ENCODE peak calls at places on chromosome 11, in eight cellular contexts. O, E, N, C, F, M, I and Q are unnamed samples.

GRCh38 chr11:130070109-130070828 is 575 bp downstream of the APLP2 start:
- DNase-seq in O (peak), E (peak), N (peak), C (peak), F (no peak), M (no peak), I (peak), Q (peak)

GRCh38 chr11:94128171-94128745 is 383 bp upstream of the PANX1 start:
- DNase-seq in O (no peak), E (no peak), N (peak), C (no peak), F (peak), M (no peak), I (no peak), Q (peak)

GRCh38 chr11:86374121-86374520 is 566 bp upstream of the CCDC81 start:
- DNase-seq in O (no peak), E (no peak), N (no peak), C (no peak), F (no peak), M (no peak), I (no peak), Q (no peak)

GRCh38 chr11:312092-312816 is 1.6 kb upstream of the IFITM1 start:
- DNase-seq in O (no peak), E (peak), N (no peak), C (no peak), F (no peak), M (no peak), I (no peak), Q (no peak)

GRCh38 chr11:223921-224320 is 12.2 kb downstream of the SIRT3 start:
- DNase-seq in O (no peak), E (no peak), N (no peak), C (no peak), F (no peak), M (no peak), I (no peak), Q (peak)

GRCh38 chr11:20110908-20111669 is 49.2 kb downstream of the DBX1 start:
- DNase-seq in O (peak), E (no peak), N (peak), C (no peak), F (no peak), M (peak), I (peak), Q (no peak)

GRCh38 chr11:70631624-70632047 is 233.3 kb downstream of the CTTN start:
- DNase-seq in O (no peak), E (no peak), N (no peak), C (no peak), F (no peak), M (no peak), I (no peak), Q (no peak)

GRCh38 chr11:73184953-73185671 is 33.0 kb upstream of the P2RY2 start:
- DNase-seq in O (peak), E (peak), N (peak), C (peak), F (peak), M (peak), I (peak), Q (peak)

GRCh38 chr11:108340958-108341357 is 118.1 kb downstream of the ATM start:
- DNase-seq in O (no peak), E (no peak), N (no peak), C (no peak), F (no peak), M (peak), I (no peak), Q (no peak)

GRCh38 chr11:4041731-4042391 is 52.7 kb upstream of the RRM1 start:
- DNase-seq in O (no peak), E (peak), N (no peak), C (no peak), F (no peak), M (no peak), I (no peak), Q (no peak)

GRCh38 chr11:107928767-107929507 is 689 bp downstream of the RAB39A start:
- DNase-seq in O (peak), E (no peak), N (peak), C (no peak), F (peak), M (no peak), I (no peak), Q (peak)

GRCh38 chr11:68569357-68569756 is 108.8 kb downstream of the PPP6R3 start:
- DNase-seq in O (no peak), E (no peak), N (no peak), C (no peak), F (no peak), M (no peak), I (no peak), Q (no peak)

GRCh38 chr11:86469491-86470388 is 95.1 kb downstream of the CCDC81 start:
- DNase-seq in O (no peak), E (peak), N (no peak), C (no peak), F (no peak), M (no peak), I (peak), Q (peak)

GRCh38 chr11:75733346-75734107 is 15.9 kb downstream of the MOGAT2 start:
- DNase-seq in O (peak), E (no peak), N (no peak), C (no peak), F (no peak), M (no peak), I (no peak), Q (no peak)

GRCh38 chr11:9039194-9039593 is 35.4 kb upstream of the NRIP3 start:
- DNase-seq in O (no peak), E (no peak), N (no peak), C (no peak), F (no peak), M (peak), I (no peak), Q (no peak)

GRCh38 chr11:72524711-72525110 is 90.4 kb upstream of the CLPB start:
- DNase-seq in O (no peak), E (no peak), N (no peak), C (no peak), F (no peak), M (no peak), I (no peak), Q (no peak)

GRCh38 chr11:93117578-93117964 is 80.2 kb downstream of the SLC36A4 start:
- DNase-seq in O (no peak), E (no peak), N (no peak), C (no peak), F (no peak), M (no peak), I (no peak), Q (no peak)

GRCh38 chr11:73625690-73626318 is 20.6 kb upstream of the PLEKHB1 start:
- DNase-seq in O (peak), E (peak), N (peak), C (peak), F (peak), M (peak), I (peak), Q (peak)

GRCh38 chr11:117145393-117145761 is 1.3 kb downstream of the PAFAH1B2 start:
- DNase-seq in O (peak), E (no peak), N (peak), C (no peak), F (no peak), M (no peak), I (no peak), Q (no peak)

GRCh38 chr11:30313580-30313979 is 9.3 kb upstream of the ARL14EP start:
- DNase-seq in O (no peak), E (no peak), N (no peak), C (no peak), F (no peak), M (no peak), I (no peak), Q (no peak)

GRCh38 chr11:126054882-126055281 is 7.8 kb downstream of the CDON start:
- DNase-seq in O (no peak), E (no peak), N (no peak), C (no peak), F (no peak), M (no peak), I (no peak), Q (no peak)

GRCh38 chr11:105236631-105237030 is 97.1 kb upstream of the CARD18 start:
- DNase-seq in O (no peak), E (no peak), N (no peak), C (no peak), F (no peak), M (no peak), I (no peak), Q (no peak)

GRCh38 chr11:2590951-2591754 is 108.6 kb downstream of the KCNQ1OT1 start:
- DNase-seq in O (no peak), E (peak), N (no peak), C (no peak), F (no peak), M (no peak), I (peak), Q (peak)

GRCh38 chr11:117781650-117782049 is 15.4 kb downstream of the DSCAML1 start:
- DNase-seq in O (no peak), E (no peak), N (no peak), C (no peak), F (no peak), M (no peak), I (no peak), Q (no peak)

GRCh38 chr11:92540113-92540512 is 315.5 kb downstream of the FAT3 start:
- DNase-seq in O (no peak), E (no peak), N (no peak), C (no peak), F (no peak), M (no peak), I (no peak), Q (no peak)

GRCh38 chr11:48002565-48002964 is 22.2 kb downstream of the PTPRJ start:
- DNase-seq in O (no peak), E (no peak), N (peak), C (no peak), F (no peak), M (no peak), I (no peak), Q (no peak)
- H3K4me3 ChIP-seq in O (no peak), E (no peak), N (peak), C (peak), F (no peak), M (no peak), I (no peak), Q (no peak)

DNA sequence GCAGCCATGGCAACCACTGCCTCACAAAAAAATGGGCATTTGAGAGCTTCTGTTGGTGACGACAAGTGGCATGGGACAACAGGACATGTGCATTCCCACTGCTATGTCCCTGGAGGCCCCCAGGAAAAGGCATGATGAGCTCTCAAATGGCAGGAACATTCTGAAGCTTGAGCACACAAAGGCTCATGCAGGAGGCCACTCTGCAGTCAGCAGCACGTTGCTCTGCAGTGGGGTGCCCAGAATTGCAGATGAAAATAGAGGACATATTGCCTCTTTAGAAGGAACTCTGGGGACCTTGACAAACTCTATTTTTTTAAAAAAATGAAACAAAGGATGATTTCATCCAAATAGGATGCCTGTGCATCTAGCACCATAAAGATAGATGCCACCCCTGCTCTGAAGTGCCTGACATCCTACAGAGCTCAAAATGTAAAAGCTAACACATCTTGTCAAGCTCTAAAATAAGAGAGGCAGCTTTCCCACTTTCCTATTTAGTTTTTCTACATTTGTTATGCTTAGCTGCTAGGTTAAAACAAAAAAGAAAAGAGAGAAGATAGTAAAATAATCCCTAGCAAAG is 277.6 kb upstream of the ZC3H12C start:
- DNase-seq in O (no peak), E (no peak), N (no peak), C (no peak), F (no peak), M (no peak), I (no peak), Q (no peak)
- H3K27ac ChIP-seq in O (no peak), E (no peak), N (no peak), C (no peak), F (no peak), M (no peak), I (no peak), Q (no peak)

DNA sequence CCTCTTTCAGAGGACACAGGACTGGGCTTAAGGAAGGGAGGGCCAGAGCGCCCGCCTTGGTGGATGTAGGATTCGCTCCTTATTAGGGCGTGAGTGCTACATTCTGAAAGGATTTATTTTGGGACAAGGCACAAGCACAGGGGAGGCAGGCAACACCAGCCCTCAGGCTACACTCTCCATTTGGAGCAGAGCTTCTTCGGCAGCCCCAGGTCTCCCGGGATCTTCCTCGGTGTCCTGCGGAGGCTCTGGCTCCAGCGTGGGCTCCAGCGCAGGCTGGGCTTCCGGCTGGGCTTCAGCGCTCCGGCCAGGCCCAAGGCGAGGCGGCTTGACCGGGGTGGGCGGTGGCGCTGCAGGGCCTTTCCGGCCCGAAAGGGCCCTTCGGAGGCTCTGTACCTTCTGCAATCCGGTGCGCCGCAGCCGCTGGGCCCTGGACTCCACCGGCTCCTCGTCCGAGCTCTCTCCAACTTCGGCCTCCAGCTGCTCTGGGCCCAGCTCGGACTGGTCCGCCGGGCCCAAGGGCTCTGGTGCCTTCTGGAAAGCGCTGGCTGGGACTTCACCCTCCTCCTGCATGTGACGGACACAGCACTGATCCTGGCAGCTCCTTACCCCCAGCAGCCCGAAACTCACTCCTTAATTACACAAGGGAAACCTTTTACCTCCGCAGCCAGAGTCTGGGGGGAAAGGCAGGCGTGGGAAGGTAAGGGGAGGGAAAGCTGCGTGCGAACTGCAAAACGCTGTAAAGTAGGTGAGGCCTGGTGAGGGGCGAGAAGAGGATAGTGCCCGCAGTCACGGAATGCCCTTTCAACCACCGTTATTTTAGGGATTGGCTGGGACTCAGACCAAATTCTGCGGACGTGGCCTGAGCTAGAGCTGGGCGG is 1.1 kb downstream of the CAVIN3 start:
- DNase-seq in O (peak), E (peak), N (no peak), C (no peak), F (peak), M (no peak), I (peak), Q (peak)
- TF ChIP-seq CTCF in O (peak), E (no peak), N (no peak), C (no peak), F (no peak), M (no peak), I (no peak), Q (no peak)

GRCh38 chr11:45091563-45092392 is 54.7 kb upstream of the PRDM11 start:
- DNase-seq in O (peak), E (no peak), N (no peak), C (no peak), F (no peak), M (no peak), I (no peak), Q (no peak)
- H3K4me3 ChIP-seq in O (no peak), E (no peak), N (no peak), C (no peak), F (no peak), M (no peak), I (no peak), Q (no peak)

DNA sequence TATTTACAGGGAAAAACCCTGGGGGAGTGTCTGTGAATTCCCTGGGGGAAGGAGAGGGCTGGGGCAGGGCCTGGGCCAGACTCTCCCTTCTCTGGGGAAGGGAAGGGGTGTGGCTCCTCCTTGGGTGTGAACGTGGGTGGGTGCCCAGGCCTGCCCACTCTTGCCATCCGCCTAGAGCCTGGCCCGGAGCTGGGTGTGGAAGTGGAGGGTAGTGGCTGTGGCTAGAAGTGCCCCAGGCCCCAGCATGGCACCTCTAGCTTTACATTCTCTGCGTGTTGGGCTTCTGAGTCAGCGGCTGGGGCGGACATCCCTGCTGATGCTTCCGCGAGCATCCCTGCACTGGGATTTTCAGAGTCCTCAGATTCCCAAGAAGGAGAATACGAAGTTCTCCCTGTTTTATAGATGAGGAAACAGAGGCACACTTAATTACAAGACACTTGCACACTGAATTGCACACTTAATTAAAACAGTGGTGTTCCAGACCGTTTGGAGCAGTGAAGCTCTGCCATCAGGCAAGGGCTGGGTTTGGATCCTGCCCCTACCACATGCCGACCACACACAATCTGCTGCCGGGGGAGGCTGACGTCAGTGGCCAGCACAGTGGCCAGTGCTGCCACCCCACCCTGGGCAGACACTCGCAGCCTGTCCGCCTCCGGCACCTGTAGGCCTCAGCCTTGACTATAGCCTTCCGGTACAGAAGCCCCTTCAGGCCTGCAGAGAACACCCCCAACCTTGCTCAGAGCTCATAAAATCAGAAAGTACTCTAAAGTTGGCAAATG is 7.6 kb downstream of the BAD start:
- DNase-seq in O (no peak), E (no peak), N (no peak), C (no peak), F (no peak), M (no peak), I (no peak), Q (no peak)
- H3K27ac ChIP-seq in O (no peak), E (no peak), N (no peak), C (no peak), F (no peak), M (no peak), I (no peak), Q (no peak)

GRCh38 chr11:63592975-63593395 is 21.2 kb downstream of the PLAAT3 start:
- DNase-seq in O (peak), E (no peak), N (peak), C (no peak), F (no peak), M (no peak), I (peak), Q (no peak)
- TF ChIP-seq CTCF in O (peak), E (peak), N (peak), C (no peak), F (peak), M (peak), I (no peak), Q (peak)

GRCh38 chr11:15707971-15708370 is 593.2 kb downstream of the INSC start:
- DNase-seq in O (peak), E (no peak), N (no peak), C (no peak), F (peak), M (no peak), I (peak), Q (peak)
- H3K4me3 ChIP-seq in O (no peak), E (no peak), N (no peak), C (no peak), F (no peak), M (no peak), I (no peak), Q (no peak)

GRCh38 chr11:12507391-12507790 is 130.0 kb downstream of the PARVA start:
- DNase-seq in O (no peak), E (no peak), N (no peak), C (no peak), F (no peak), M (no peak), I (no peak), Q (no peak)
- H3K27ac ChIP-seq in O (no peak), E (no peak), N (no peak), C (no peak), F (peak), M (no peak), I (no peak), Q (peak)